ENCODE peak calls at places on chromosome 7, in six cellular contexts. F, V, J, L, K and G are unnamed samples.

GRCh38 chr7:151247611-151248176 is 800 bp downstream of the SMARCD3 start:
- DNase-seq in K (no peak), F (no peak), V (no peak), L (no peak), J (no peak), G (no peak)

GRCh38 chr7:18357691-18358090 is 137.9 kb upstream of the HDAC9 start:
- DNase-seq in J (peak), V (no peak), F (peak), L (no peak), K (no peak), G (no peak)

GRCh38 chr7:105975770-105976428 is 12.8 kb downstream of the CDHR3 start:
- DNase-seq in V (no peak), K (no peak), F (no peak), J (peak), L (no peak), G (no peak)

GRCh38 chr7:30459591-30460245 is 18.9 kb downstream of the NOD1 start:
- DNase-seq in J (peak), F (peak), V (no peak), L (no peak), K (peak), G (no peak)

GRCh38 chr7:130543611-130544010 is 51.7 kb downstream of the MEST start:
- DNase-seq in F (no peak), L (no peak), K (no peak), V (no peak), J (no peak), G (no peak)

GRCh38 chr7:104627516-104627915 is 299.1 kb downstream of the LHFPL3 start:
- DNase-seq in L (no peak), V (peak), J (peak), F (peak), K (no peak), G (no peak)

GRCh38 chr7:47301657-47302295 is 280.1 kb downstream of the TNS3 start:
- DNase-seq in L (no peak), K (no peak), J (no peak), F (no peak), V (no peak), G (no peak)

GRCh38 chr7:34675749-34676374 is 17.8 kb downstream of the NPSR1 start:
- DNase-seq in K (no peak), L (no peak), F (peak), J (peak), V (peak), G (no peak)

GRCh38 chr7:29281782-29282541 is 87.4 kb downstream of the CHN2 start:
- DNase-seq in L (no peak), F (no peak), J (peak), V (no peak), K (no peak), G (no peak)

GRCh38 chr7:27593226-27593625 is 69.5 kb downstream of the HIBADH start:
- DNase-seq in K (no peak), F (no peak), J (no peak), L (no peak), V (no peak), G (no peak)

GRCh38 chr7:107506683-107507339 is 37.0 kb downstream of the GPR22 start:
- DNase-seq in V (no peak), J (peak), L (no peak), F (no peak), K (peak), G (no peak)

GRCh38 chr7:42012786-42013360 is 224.1 kb downstream of the GLI3 start:
- DNase-seq in V (no peak), J (no peak), K (no peak), F (no peak), L (no peak), G (no peak)

GRCh38 chr7:112411186-112411795 is 39.0 kb upstream of the IFRD1 start:
- DNase-seq in L (no peak), J (peak), V (no peak), K (peak), F (peak), G (no peak)

GRCh38 chr7:16801111-16801542 is 3.7 kb downstream of the AGR2 start:
- DNase-seq in J (peak), V (no peak), K (no peak), F (peak), L (no peak), G (peak)

GRCh38 chr7:155509025-155509724 is 37.2 kb downstream of the CNPY1 start:
- DNase-seq in J (no peak), F (no peak), V (no peak), K (no peak), L (no peak), G (no peak)

GRCh38 chr7:46791180-46791579 is 790.7 kb downstream of the TNS3 start:
- DNase-seq in L (no peak), F (peak), J (no peak), K (no peak), V (no peak), G (no peak)

GRCh38 chr7:29843106-29843505 is 36.8 kb downstream of the WIPF3 start:
- DNase-seq in V (no peak), L (no peak), K (no peak), J (no peak), F (no peak), G (no peak)

GRCh38 chr7:136133491-136133990 is 156.4 kb upstream of the MTPN start:
- DNase-seq in V (no peak), F (no peak), J (no peak), K (no peak), L (no peak), G (no peak)

GRCh38 chr7:23105644-23106490 is at the start of gene KLHL7:
- DNase-seq in F (peak), K (peak), J (peak), V (peak), L (peak), G (peak)

GRCh38 chr7:5200561-5201235 is 10.7 kb downstream of the WIPI2 start:
- DNase-seq in F (no peak), J (no peak), L (no peak), V (no peak), K (no peak), G (no peak)

GRCh38 chr7:127029823-127030222 is 222.9 kb downstream of the GRM8 start:
- DNase-seq in L (no peak), J (no peak), V (no peak), F (no peak), K (no peak), G (no peak)

GRCh38 chr7:44309271-44310091 is 15.9 kb downstream of the CAMK2B start:
- DNase-seq in L (peak), J (peak), V (peak), F (no peak), K (peak), G (no peak)

GRCh38 chr7:100546129-100546867 is 7.3 kb downstream of the AGFG2 start:
- DNase-seq in V (no peak), F (no peak), K (peak), L (no peak), J (no peak), G (no peak)

GRCh38 chr7:8362723-8363369 is 70.6 kb upstream of the NXPH1 start:
- DNase-seq in V (no peak), F (no peak), J (no peak), L (no peak), K (no peak), G (no peak)

GRCh38 chr7:102810916-102811315 is 62.1 kb downstream of the FAM185A start:
- DNase-seq in F (no peak), J (no peak), K (no peak), L (no peak), V (no peak), G (no peak)

GRCh38 chr7:139108256-139109187 is 998 bp downstream of the ZC3HAV1 start:
- DNase-seq in K (peak), L (peak), V (no peak), J (peak), F (peak), G (no peak)

GRCh38 chr7:12244694-12245093 is 33.6 kb downstream of the TMEM106B start:
- DNase-seq in L (no peak), K (no peak), F (no peak), V (no peak), J (no peak), G (no peak)

GRCh38 chr7:18087031-18087686 is 59.5 kb upstream of the PRPS1L1 start:
- DNase-seq in J (peak), F (no peak), L (no peak), V (no peak), K (no peak), G (no peak)

GRCh38 chr7:102875700-102876192 is 37.1 kb upstream of the LRRC17 start:
- DNase-seq in L (no peak), K (no peak), V (peak), F (peak), J (peak), G (no peak)